ENCODE peak calls at places on chromosomes 11 and 22, in four cellular contexts. C, Q, V and W are unnamed samples.

GRCh38 chr22:22233081-22233480 is 11.5 kb upstream of the VPREB1 start:
- DNase-seq in V (no peak), Q (no peak), C (no peak), W (no peak)

GRCh38 chr11:87466228-87466627 is 428.5 kb downstream of the TMEM135 start:
- DNase-seq in Q (no peak), C (no peak), V (no peak), W (no peak)

GRCh38 chr11:97502201-97502600 is 1112.4 kb downstream of the JRKL start:
- DNase-seq in V (no peak), C (no peak), Q (no peak), W (no peak)

GRCh38 chr11:70067591-70068341 is 10.4 kb upstream of the ANO1 start:
- DNase-seq in C (no peak), V (no peak), Q (no peak), W (peak)

GRCh38 chr11:36376888-36377758 is 81.0 kb downstream of the PRR5L start:
- DNase-seq in C (no peak), V (no peak), Q (no peak), W (peak)

GRCh38 chr11:7971846-7972245 is 6.6 kb upstream of the NLRP10 start:
- DNase-seq in V (no peak), C (no peak), Q (no peak), W (no peak)

GRCh38 chr22:20205964-20206708 is 55.3 kb upstream of the CCDC188 start:
- DNase-seq in Q (peak), V (peak), C (peak), W (no peak)

GRCh38 chr22:38176170-38176741 is 5.4 kb downstream of the PLA2G6 start:
- DNase-seq in Q (no peak), V (peak), C (no peak), W (no peak)

GRCh38 chr22:26707090-26707489 is 49.7 kb downstream of the MIAT start:
- DNase-seq in Q (no peak), C (no peak), V (no peak), W (no peak)

GRCh38 chr22:27918351-27919221 is 470 bp downstream of the PITPNB start:
- DNase-seq in Q (peak), V (no peak), C (peak), W (peak)

GRCh38 chr11:113664069-113664980 is 41.8 kb downstream of the TMPRSS5 start:
- DNase-seq in Q (peak), V (no peak), C (peak), W (no peak)

GRCh38 chr22:49551897-49552659 is 275.6 kb downstream of the BRD1 start:
- DNase-seq in C (no peak), Q (no peak), V (no peak), W (no peak)

GRCh38 chr22:48310740-48311139 is 1516.9 kb downstream of the BRD1 start:
- DNase-seq in V (no peak), C (no peak), Q (no peak), W (no peak)

GRCh38 chr11:34449013-34449412 is 10.3 kb downstream of the CAT start:
- DNase-seq in Q (no peak), C (no peak), V (no peak), W (no peak)

GRCh38 chr11:130891326-130891725 is 25.0 kb downstream of the SNX19 start:
- DNase-seq in C (no peak), V (no peak), Q (no peak), W (no peak)

GRCh38 chr11:57432714-57433163 is 5.8 kb upstream of the SLC43A3 start:
- DNase-seq in Q (no peak), V (no peak), C (peak), W (no peak)

GRCh38 chr11:64254326-64254725 is 3.0 kb downstream of the PLCB3 start:
- DNase-seq in Q (no peak), C (no peak), V (no peak), W (no peak)

GRCh38 chr22:46245515-46245914 is 4.6 kb downstream of the CDPF1 start:
- DNase-seq in C (no peak), V (no peak), Q (no peak), W (peak)

GRCh38 chr11:64103377-64103985 is 62.4 kb downstream of the MACROD1 start:
- DNase-seq in Q (no peak), C (no peak), V (no peak), W (no peak)

GRCh38 chr11:123300874-123301695 is 106.0 kb upstream of the CLMP start:
- DNase-seq in V (peak), C (no peak), Q (no peak), W (no peak)

GRCh38 chr22:43341565-43341964 is 1.6 kb downstream of the SCUBE1 start:
- DNase-seq in C (no peak), V (no peak), Q (no peak), W (no peak)

GRCh38 chr11:77386178-77386577 is 84.7 kb upstream of the GDPD4 start:
- DNase-seq in C (no peak), V (no peak), Q (no peak), W (no peak)

GRCh38 chr11:10751581-10751940 is 515 bp downstream of the CTR9 start:
- DNase-seq in C (no peak), V (no peak), Q (no peak), W (no peak)

GRCh38 chr11:33435201-33435600 is 178.0 kb downstream of the HIPK3 start:
- DNase-seq in Q (no peak), V (no peak), C (no peak), W (no peak)

GRCh38 chr11:130642994-130643393 is 194.5 kb downstream of the ADAMTS15 start:
- DNase-seq in C (no peak), Q (no peak), V (no peak), W (no peak)

GRCh38 chr22:36528336-36528735 is 630 bp downstream of the EIF3D start:
- DNase-seq in C (no peak), V (no peak), Q (no peak), W (peak)

GRCh38 chr11:125170406-125171031 is 6.0 kb downstream of the PKNOX2 start:
- DNase-seq in Q (no peak), C (peak), V (no peak), W (peak)

GRCh38 chr22:28791841-28792490 is 8.4 kb downstream of the XBP1 start:
- DNase-seq in V (peak), C (no peak), Q (no peak), W (no peak)

GRCh38 chr22:35591696-35592417 is 25.3 kb downstream of the MB start:
- DNase-seq in C (no peak), Q (no peak), V (no peak), W (no peak)

GRCh38 chr11:93005239-93005638 is 35.8 kb downstream of the MTNR1B start:
- DNase-seq in Q (no peak), V (no peak), C (no peak), W (no peak)

GRCh38 chr11:15011741-15012140 is 39.6 kb upstream of the CALCA start:
- DNase-seq in Q (no peak), C (no peak), V (no peak), W (no peak)

GRCh38 chr11:125942771-125943428 is 2.9 kb upstream of the VSIG10L2 start:
- DNase-seq in Q (no peak), V (no peak), C (no peak), W (no peak)

GRCh38 chr11:117199061-117199915 is at the start of gene TAGLN:
- DNase-seq in V (no peak), Q (peak), C (no peak), W (no peak)
- TF ChIP-seq MXI1 in V (no peak), Q (no peak), C (no peak), W (no peak)

GRCh38 chr11:106457727-106458126 is 380.3 kb downstream of the AASDHPPT start:
- DNase-seq in V (no peak), C (no peak), Q (peak), W (no peak)
- TF ChIP-seq YY1 in V (no peak), C (no peak), Q (no peak), W (no peak)

GRCh38 chr11:46437106-46437689 is 45.6 kb upstream of the CHRM4 start:
- DNase-seq in V (peak), Q (no peak), C (no peak), W (no peak)

GRCh38 chr11:46435679-46436078 is 44.1 kb upstream of the CHRM4 start:
- DNase-seq in V (no peak), C (no peak), Q (no peak), W (no peak)

GRCh38 chr11:46436113-46436512 is 44.5 kb upstream of the CHRM4 start:
- DNase-seq in C (no peak), V (no peak), Q (no peak), W (no peak)

GRCh38 chr11:46438211-46438610 is 46.6 kb upstream of the CHRM4 start:
- DNase-seq in V (no peak), C (no peak), Q (no peak), W (no peak)
- TF ChIP-seq MXI1 in V (no peak), C (no peak), Q (no peak), W (no peak)

GRCh38 chr22:33971561-33971961 is 51.3 kb upstream of the LARGE1 start:
- DNase-seq in V (no peak), C (no peak), Q (peak), W (no peak)
- TF ChIP-seq YY1 in V (no peak), C (no peak), Q (no peak), W (no peak)

DNA sequence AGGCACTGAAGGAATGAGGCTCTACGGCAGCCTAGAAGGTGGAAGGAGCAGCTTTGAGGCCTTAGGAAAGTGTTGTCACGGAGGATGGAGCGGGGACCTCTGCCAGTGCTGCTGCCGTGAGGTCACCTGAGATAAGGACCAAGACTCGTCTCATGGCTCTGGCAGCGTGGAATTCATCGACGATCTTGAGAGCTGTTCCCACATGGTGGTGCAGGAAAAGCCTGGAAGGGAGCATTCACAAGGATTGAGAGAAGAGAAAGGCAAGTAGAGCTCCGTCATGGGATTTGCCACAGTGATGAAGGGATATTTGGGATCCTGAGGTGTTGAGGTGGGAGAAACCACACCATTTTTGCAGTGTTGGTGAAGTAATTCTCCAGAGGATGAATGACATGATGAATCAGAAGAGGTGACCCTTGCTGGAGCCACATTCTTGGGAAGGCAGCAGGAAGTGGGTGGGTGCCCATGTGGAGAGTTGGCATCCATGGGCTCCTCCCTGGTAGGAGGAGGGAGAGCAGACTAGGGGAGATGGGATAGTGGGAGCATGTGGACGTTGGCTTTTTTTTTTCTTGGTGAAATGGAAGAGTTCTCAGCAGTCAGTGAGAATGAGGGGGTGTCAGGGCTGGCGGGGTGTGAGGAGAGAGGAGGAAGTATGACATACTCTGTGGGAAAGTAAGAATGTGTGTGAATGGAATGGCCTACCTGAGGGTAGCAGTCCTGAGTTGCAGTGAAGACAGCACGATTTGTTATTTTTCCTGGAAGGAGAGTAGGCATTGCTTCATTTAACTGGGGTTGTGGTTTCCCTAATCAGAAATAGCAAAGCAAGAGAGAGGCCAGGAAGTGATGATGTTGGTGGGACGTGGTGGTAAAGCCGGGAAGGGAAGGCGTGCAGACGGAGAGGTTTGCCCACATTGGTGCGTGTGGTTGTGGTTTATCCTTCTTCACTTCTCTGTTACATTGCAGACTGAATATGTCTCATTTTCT is 11.1 kb downstream of the PPP6R3 start:
- DNase-seq in C (no peak), Q (no peak), V (peak), W (no peak)
- TF ChIP-seq MXI1 in C (no peak), Q (no peak), V (no peak), W (no peak)

DNA sequence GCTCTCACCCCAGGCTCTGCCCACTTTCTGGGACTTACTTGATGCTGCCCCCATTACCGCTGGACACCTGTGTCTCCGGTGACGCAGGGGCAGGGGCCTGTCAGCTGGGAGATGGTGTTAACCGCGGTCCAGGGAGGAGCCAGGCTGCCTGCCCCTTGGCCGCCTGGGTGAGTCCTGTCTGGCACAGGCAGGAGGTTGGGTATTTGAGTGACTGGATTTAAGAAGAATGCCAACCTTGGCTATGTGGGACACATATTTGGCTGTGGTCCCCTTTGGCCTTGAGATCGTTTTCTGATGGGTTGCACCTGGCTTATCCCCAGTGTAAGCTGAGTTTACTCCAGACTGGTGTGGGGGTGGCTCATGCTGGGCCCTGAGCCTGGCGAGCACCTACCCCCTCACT is 2.5 kb downstream of the MUC6 start:
- DNase-seq in C (no peak), Q (no peak), V (no peak), W (no peak)
- TF ChIP-seq YY1 in C (no peak), Q (no peak), V (no peak), W (no peak)